ENCODE peak calls at places on chromosomes 3 and 15, in seven cellular contexts. X is esophagus squamous epithelium; Z is CD4-positive, alpha-beta T cell; T is PC-9; F is right lobe of liver; S is AG09309; Q is IMR-90. G is an unnamed sample.

GRCh38 chr3:195196266-195196665 is 74.7 kb downstream of the XXYLT1 start:
- DNase-seq in T (no peak), Q (peak), X (no peak), F (no peak), Z (no peak), S (no peak), G (no peak)

GRCh38 chr3:130741946-130742610 is 4.6 kb downstream of the PIK3R4 start:
- DNase-seq in T (no peak), Z (no peak), S (no peak), Q (no peak), F (no peak), X (no peak), G (no peak)

GRCh38 chr3:32200991-32201758 is 37.3 kb upstream of the CMTM8 start:
- DNase-seq in F (no peak), X (no peak), Q (no peak), S (no peak), Z (no peak), T (no peak), G (no peak)

GRCh38 chr3:16686679-16687078 is 81.5 kb upstream of the DAZL start:
- DNase-seq in S (no peak), X (no peak), Q (no peak), F (no peak), Z (no peak), T (no peak), G (no peak)

GRCh38 chr3:197417451-197417850 is 119.0 kb upstream of the DLG1 start:
- DNase-seq in Z (no peak), F (no peak), S (peak), T (no peak), Q (peak), X (no peak), G (no peak)

GRCh38 chr3:41002104-41002503 is 197.2 kb upstream of the CTNNB1 start:
- DNase-seq in Z (no peak), X (no peak), S (no peak), T (no peak), Q (no peak), F (no peak), G (no peak)

GRCh38 chr3:158160958-158161357 is 51.1 kb downstream of the RSRC1 start:
- DNase-seq in X (no peak), Z (no peak), T (peak), Q (peak), S (peak), F (no peak), G (no peak)

GRCh38 chr15:33581032-33581431 is 270.3 kb downstream of the RYR3 start:
- DNase-seq in F (no peak), T (peak), Z (no peak), Q (peak), S (no peak), X (no peak), G (no peak)

GRCh38 chr3:61250784-61251173 is 473 bp downstream of the FHIT start:
- DNase-seq in X (peak), Q (no peak), F (peak), S (no peak), Z (no peak), T (no peak), G (no peak)

DNA sequence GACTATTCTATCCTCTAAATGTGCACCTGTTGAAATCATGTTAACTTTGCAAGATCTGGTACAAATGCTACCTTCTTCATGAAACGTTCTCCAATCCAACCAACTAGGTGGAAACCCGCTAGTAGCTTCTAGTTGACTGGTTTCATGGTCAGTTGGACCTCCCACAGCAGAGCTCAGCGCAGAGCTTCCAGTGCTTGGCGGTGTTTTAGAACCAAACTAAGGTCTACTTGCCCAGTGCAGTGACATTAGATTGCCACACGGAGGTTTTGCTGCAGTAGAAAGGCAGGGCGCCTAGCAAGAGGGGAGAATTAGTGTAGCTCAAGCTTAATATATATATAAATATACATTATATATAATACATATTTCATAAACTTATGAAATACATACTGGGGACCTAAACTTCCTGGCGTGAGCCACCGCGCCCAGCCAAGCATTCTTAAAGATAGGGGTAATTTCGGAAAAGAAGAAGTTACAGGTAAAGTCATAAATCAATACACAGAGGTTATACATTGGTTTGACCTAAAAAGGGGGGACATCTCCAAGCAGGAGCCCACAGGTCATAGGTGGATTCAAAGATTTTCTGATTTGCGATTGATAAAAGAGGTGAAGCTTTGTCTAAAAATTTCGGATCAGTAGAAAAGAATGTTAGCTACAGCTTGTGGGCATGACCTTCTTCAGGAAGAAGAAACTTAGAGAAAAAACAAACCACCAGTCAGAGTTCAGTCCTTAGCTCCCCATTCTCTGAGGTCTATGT is 2.0 kb upstream of the OXSR1 start:
- DNase-seq in F (no peak), Z (no peak), S (no peak), T (no peak), X (no peak), Q (no peak), G (no peak)
- TF ChIP-seq CTCF in F (no peak), Z (no peak), S (no peak), T (no peak), X (peak), Q (no peak), G (no peak)

DNA sequence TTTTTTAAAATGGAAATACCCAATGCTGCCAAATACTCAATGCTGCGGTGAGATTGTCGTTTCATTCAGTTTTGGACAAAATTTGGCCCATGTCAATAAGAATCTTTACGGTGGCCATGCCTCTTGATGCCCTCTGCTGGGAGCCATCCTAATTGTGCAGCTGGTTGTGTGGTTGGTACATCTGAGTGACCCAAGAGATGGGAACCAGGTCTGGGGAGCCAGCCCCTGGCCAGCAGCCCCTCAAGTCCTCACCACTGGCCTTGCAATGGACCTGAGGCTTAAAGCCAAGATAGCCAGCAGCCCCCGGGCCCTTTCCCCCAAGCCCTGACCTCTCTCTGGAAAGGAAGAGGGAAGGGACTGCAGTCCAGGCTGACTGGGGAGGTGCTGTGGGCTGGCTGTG is 36.4 kb upstream of the ESYT3 start:
- DNase-seq in S (no peak), T (no peak), Q (no peak), Z (no peak), F (no peak), X (no peak), G (no peak)
- TF ChIP-seq CTCF in S (peak), T (peak), Q (no peak), Z (no peak), F (no peak), X (no peak), G (no peak)

GRCh38 chr15:58077427-58077826 is 11.9 kb upstream of the ALDH1A2 start:
- DNase-seq in T (no peak), F (no peak), X (no peak), Q (no peak), Z (no peak), S (no peak), G (no peak)
- TF ChIP-seq CTCF in T (no peak), F (peak), X (no peak), Q (no peak), Z (no peak), S (no peak), G (no peak)

DNA sequence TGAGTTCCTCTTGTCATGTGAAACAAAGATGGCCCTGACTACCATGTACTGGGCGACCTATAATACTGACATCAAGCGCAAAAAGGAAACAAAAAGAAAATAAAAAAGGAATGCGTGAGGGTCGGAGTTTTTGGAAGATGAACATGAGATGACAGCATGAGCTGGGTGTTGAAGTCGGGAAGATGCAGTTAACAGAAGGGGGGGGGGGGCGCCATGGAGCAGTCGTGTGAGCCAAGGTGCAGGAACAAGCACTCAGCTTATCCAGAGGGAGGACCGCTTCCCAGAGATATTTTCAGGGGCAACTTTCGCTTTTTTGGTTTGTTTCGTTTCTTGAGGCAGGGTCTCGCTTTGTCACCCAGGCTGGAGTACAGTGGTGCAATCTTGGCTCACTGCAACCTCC is 110.2 kb downstream of the RORA start:
- DNase-seq in S (no peak), F (no peak), T (no peak), Z (no peak), X (no peak), Q (no peak), G (no peak)
- TF ChIP-seq CTCF in S (no peak), F (no peak), T (no peak), Z (no peak), X (no peak), Q (peak), G (no peak)

DNA sequence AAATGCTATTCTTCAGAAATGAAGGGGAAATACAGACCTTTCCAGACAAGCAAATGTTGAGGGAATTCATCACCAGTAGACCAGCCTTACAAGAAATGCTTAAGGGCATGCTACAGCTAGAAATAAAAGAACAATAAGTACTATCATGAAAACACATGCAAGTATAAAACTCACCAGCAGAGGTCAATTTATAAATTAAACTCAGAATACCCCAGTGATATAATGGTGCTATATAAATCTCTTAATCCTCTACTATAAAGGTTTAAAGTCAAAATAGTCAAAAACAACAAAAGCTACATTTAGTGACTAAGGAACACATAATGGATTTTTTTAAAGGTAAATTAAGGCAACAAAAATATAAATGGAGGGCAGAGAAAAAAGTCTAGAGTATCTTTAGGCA is 142.5 kb downstream of the CPNE4 start:
- DNase-seq in Z (no peak), X (no peak), F (no peak), T (no peak), S (no peak), Q (no peak), G (no peak)
- TF ChIP-seq CTCF in Z (no peak), X (no peak), F (no peak), T (peak), S (no peak), Q (no peak), G (peak)

DNA sequence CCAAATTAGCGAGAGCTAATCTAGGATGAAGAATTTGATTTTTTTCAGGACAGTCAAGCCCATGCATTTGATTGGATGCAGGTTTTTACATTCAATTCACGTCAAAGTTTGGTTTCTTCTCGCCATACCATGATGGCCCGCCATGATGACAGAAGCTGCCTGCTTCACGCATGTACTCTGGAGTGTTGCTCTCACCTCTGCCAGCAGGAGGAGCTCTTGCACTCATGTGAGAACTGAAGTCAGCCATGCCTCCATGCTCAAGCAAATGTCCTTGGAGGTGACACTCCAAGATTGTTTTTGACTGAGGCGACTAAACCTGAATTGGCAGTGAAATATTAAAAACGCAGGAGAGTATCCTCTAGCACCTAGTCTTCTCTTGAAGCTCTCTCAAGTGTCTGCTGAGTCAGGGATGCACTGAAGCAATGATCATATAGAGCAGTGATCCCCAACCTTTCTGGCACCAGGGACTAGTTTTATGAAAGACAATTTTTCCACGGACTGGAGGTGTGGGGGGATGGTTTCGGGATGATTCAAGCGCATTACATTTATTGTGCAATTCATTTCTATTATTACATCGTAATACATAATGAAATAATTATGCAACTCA is 120.9 kb downstream of the SAMMSON start:
- DNase-seq in S (peak), Q (peak), X (no peak), Z (peak), F (peak), T (no peak), G (peak)
- TF ChIP-seq CTCF in S (peak), Q (peak), X (no peak), Z (peak), F (peak), T (peak), G (peak)

GRCh38 chr15:71195242-71195641 is 80.0 kb downstream of the THSD4 start:
- DNase-seq in Q (no peak), Z (no peak), S (no peak), X (no peak), T (no peak), F (no peak), G (no peak)
- TF ChIP-seq CTCF in Q (no peak), Z (no peak), S (peak), X (no peak), T (no peak), F (peak), G (no peak)

GRCh38 chr3:178275793-178276192 is 260.4 kb upstream of the KCNMB2 start:
- DNase-seq in S (peak), Q (no peak), F (no peak), Z (no peak), X (no peak), T (no peak), G (no peak)
- TF ChIP-seq CTCF in S (peak), Q (no peak), F (no peak), Z (no peak), X (no peak), T (no peak), G (no peak)

GRCh38 chr15:57319919-57320542 is 56.3 kb upstream of the CGNL1 start:
- DNase-seq in T (no peak), Q (no peak), Z (no peak), F (no peak), X (no peak), S (no peak), G (no peak)
- TF ChIP-seq CTCF in T (no peak), Q (no peak), Z (no peak), F (no peak), X (no peak), S (no peak), G (no peak)

GRCh38 chr3:67647390-67647878 is 7.0 kb downstream of the SUCLG2 start:
- DNase-seq in S (peak), X (no peak), T (peak), Z (no peak), F (peak), Q (peak), G (no peak)
- TF ChIP-seq CTCF in S (no peak), X (no peak), T (no peak), Z (no peak), F (no peak), Q (no peak), G (no peak)

G was measured in endothelial cell.